ENCODE peak calls at places on chromosomes 5 and 9, in ten cellular contexts. One of them, this sample, is unnamed.

GRCh38 chr9:38096238-38096805 is 27.3 kb upstream of the SHB start:
- DNase-seq in glomerular endothelial cell: no peak
- DNase-seq in nephron progenitor cell: no peak
- DNase-seq in cerebellum: no peak
- DNase-seq in choroid plexus epithelial cell: no peak
- DNase-seq in fibroblast of pulmonary artery: no peak
- DNase-seq in astrocyte of the spinal cord: no peak
- DNase-seq in AG09319: no peak
- DNase-seq in M059J: no peak
- DNase-seq in caudate nucleus: no peak
- DNase-seq in this sample: no peak

GRCh38 chr5:18068851-18069250 is 434.6 kb downstream of the TAF11L14 start:
- DNase-seq in glomerular endothelial cell: no peak
- DNase-seq in nephron progenitor cell: no peak
- DNase-seq in cerebellum: no peak
- DNase-seq in choroid plexus epithelial cell: no peak
- DNase-seq in fibroblast of pulmonary artery: no peak
- DNase-seq in astrocyte of the spinal cord: no peak
- DNase-seq in AG09319: no peak
- DNase-seq in M059J: no peak
- DNase-seq in caudate nucleus: no peak
- DNase-seq in this sample: no peak

GRCh38 chr9:106707291-106707690 is 155.7 kb upstream of the ZNF462 start:
- DNase-seq in glomerular endothelial cell: no peak
- DNase-seq in nephron progenitor cell: no peak
- DNase-seq in cerebellum: no peak
- DNase-seq in choroid plexus epithelial cell: peak; percentile 5
- DNase-seq in fibroblast of pulmonary artery: no peak
- DNase-seq in astrocyte of the spinal cord: no peak
- DNase-seq in AG09319: no peak
- DNase-seq in M059J: no peak
- DNase-seq in caudate nucleus: no peak
- DNase-seq in this sample: no peak

GRCh38 chr9:129381481-129381957 is 203.5 kb upstream of the IER5L start:
- DNase-seq in glomerular endothelial cell: no peak
- DNase-seq in nephron progenitor cell: no peak
- DNase-seq in cerebellum: no peak
- DNase-seq in choroid plexus epithelial cell: no peak
- DNase-seq in fibroblast of pulmonary artery: no peak
- DNase-seq in astrocyte of the spinal cord: no peak
- DNase-seq in AG09319: no peak
- DNase-seq in M059J: no peak
- DNase-seq in caudate nucleus: no peak
- DNase-seq in this sample: no peak

GRCh38 chr9:128118472-128118857 is 9.1 kb downstream of the PTGES2 start:
- DNase-seq in glomerular endothelial cell: no peak
- DNase-seq in nephron progenitor cell: no peak
- DNase-seq in cerebellum: no peak
- DNase-seq in choroid plexus epithelial cell: no peak
- DNase-seq in fibroblast of pulmonary artery: no peak
- DNase-seq in astrocyte of the spinal cord: no peak
- DNase-seq in AG09319: no peak
- DNase-seq in M059J: no peak
- DNase-seq in caudate nucleus: no peak
- DNase-seq in this sample: no peak

GRCh38 chr9:107355394-107355793 is 72.3 kb downstream of the RAD23B start:
- DNase-seq in glomerular endothelial cell: no peak
- DNase-seq in nephron progenitor cell: no peak
- DNase-seq in cerebellum: no peak
- DNase-seq in choroid plexus epithelial cell: no peak
- DNase-seq in fibroblast of pulmonary artery: no peak
- DNase-seq in astrocyte of the spinal cord: no peak
- DNase-seq in AG09319: no peak
- DNase-seq in M059J: no peak
- DNase-seq in caudate nucleus: no peak
- DNase-seq in this sample: no peak

GRCh38 chr5:90399251-90399650 is 10.3 kb downstream of the CETN3 start:
- DNase-seq in glomerular endothelial cell: no peak
- DNase-seq in nephron progenitor cell: no peak
- DNase-seq in cerebellum: no peak
- DNase-seq in choroid plexus epithelial cell: peak; percentile 8
- DNase-seq in fibroblast of pulmonary artery: no peak
- DNase-seq in astrocyte of the spinal cord: no peak
- DNase-seq in AG09319: no peak
- DNase-seq in M059J: no peak
- DNase-seq in caudate nucleus: no peak
- DNase-seq in this sample: no peak

GRCh38 chr5:114325552-114325951 is 36.3 kb upstream of the KCNN2 start:
- DNase-seq in glomerular endothelial cell: peak; percentile 83
- DNase-seq in nephron progenitor cell: no peak
- DNase-seq in cerebellum: no peak
- DNase-seq in choroid plexus epithelial cell: peak; percentile 53
- DNase-seq in fibroblast of pulmonary artery: peak; percentile 13
- DNase-seq in astrocyte of the spinal cord: peak; percentile 18
- DNase-seq in AG09319: no peak
- DNase-seq in M059J: peak; percentile 42
- DNase-seq in caudate nucleus: no peak
- DNase-seq in this sample: no peak

GRCh38 chr9:99162759-99163364 is 57.9 kb downstream of the TGFBR1 start:
- DNase-seq in glomerular endothelial cell: peak; percentile 22
- DNase-seq in nephron progenitor cell: no peak
- DNase-seq in cerebellum: peak; percentile 58
- DNase-seq in choroid plexus epithelial cell: peak; percentile 68
- DNase-seq in fibroblast of pulmonary artery: peak; percentile 67
- DNase-seq in astrocyte of the spinal cord: peak; percentile 49
- DNase-seq in AG09319: peak; percentile 20
- DNase-seq in M059J: peak; percentile 50
- DNase-seq in caudate nucleus: no peak
- DNase-seq in this sample: peak; percentile 26

GRCh38 chr5:57805170-57805569 is 322.6 kb upstream of the ACTBL2 start:
- DNase-seq in glomerular endothelial cell: no peak
- DNase-seq in nephron progenitor cell: no peak
- DNase-seq in cerebellum: no peak
- DNase-seq in choroid plexus epithelial cell: no peak
- DNase-seq in fibroblast of pulmonary artery: no peak
- DNase-seq in astrocyte of the spinal cord: no peak
- DNase-seq in AG09319: no peak
- DNase-seq in M059J: peak; percentile 51
- DNase-seq in caudate nucleus: no peak
- DNase-seq in this sample: no peak

GRCh38 chr9:6382681-6383080 is 30.3 kb upstream of the UHRF2 start:
- DNase-seq in glomerular endothelial cell: no peak
- DNase-seq in nephron progenitor cell: no peak
- DNase-seq in cerebellum: no peak
- DNase-seq in choroid plexus epithelial cell: peak; percentile 13
- DNase-seq in fibroblast of pulmonary artery: peak; percentile 21
- DNase-seq in astrocyte of the spinal cord: peak; percentile 11
- DNase-seq in AG09319: no peak
- DNase-seq in M059J: no peak
- DNase-seq in caudate nucleus: no peak
- DNase-seq in this sample: no peak

GRCh38 chr5:89981871-89982773 is 427.4 kb downstream of the CETN3 start:
- DNase-seq in glomerular endothelial cell: no peak
- DNase-seq in nephron progenitor cell: no peak
- DNase-seq in cerebellum: no peak
- DNase-seq in choroid plexus epithelial cell: no peak
- DNase-seq in fibroblast of pulmonary artery: no peak
- DNase-seq in astrocyte of the spinal cord: no peak
- DNase-seq in AG09319: no peak
- DNase-seq in M059J: no peak
- DNase-seq in caudate nucleus: no peak
- DNase-seq in this sample: no peak

GRCh38 chr9:92654481-92655301 is 15.2 kb downstream of the IPPK start:
- DNase-seq in glomerular endothelial cell: no peak
- DNase-seq in nephron progenitor cell: no peak
- DNase-seq in cerebellum: peak; percentile 68
- DNase-seq in choroid plexus epithelial cell: no peak
- DNase-seq in fibroblast of pulmonary artery: no peak
- DNase-seq in astrocyte of the spinal cord: no peak
- DNase-seq in AG09319: no peak
- DNase-seq in M059J: no peak
- DNase-seq in caudate nucleus: no peak
- DNase-seq in this sample: no peak

GRCh38 chr9:107541523-107541922 is 52.0 kb upstream of the KLF4 start:
- DNase-seq in glomerular endothelial cell: no peak
- DNase-seq in nephron progenitor cell: no peak
- DNase-seq in cerebellum: no peak
- DNase-seq in choroid plexus epithelial cell: no peak
- DNase-seq in fibroblast of pulmonary artery: no peak
- DNase-seq in astrocyte of the spinal cord: no peak
- DNase-seq in AG09319: no peak
- DNase-seq in M059J: no peak
- DNase-seq in caudate nucleus: no peak
- DNase-seq in this sample: no peak

GRCh38 chr9:74681901-74682300 is 184.8 kb downstream of the RORB start:
- DNase-seq in glomerular endothelial cell: no peak
- DNase-seq in nephron progenitor cell: no peak
- DNase-seq in cerebellum: no peak
- DNase-seq in choroid plexus epithelial cell: peak; percentile 37
- DNase-seq in fibroblast of pulmonary artery: no peak
- DNase-seq in astrocyte of the spinal cord: no peak
- DNase-seq in AG09319: no peak
- DNase-seq in M059J: no peak
- DNase-seq in caudate nucleus: no peak
- DNase-seq in this sample: no peak

GRCh38 chr5:131814990-131815389 is 18.2 kb upstream of the FNIP1 start:
- DNase-seq in glomerular endothelial cell: peak; percentile 68
- DNase-seq in nephron progenitor cell: no peak
- DNase-seq in cerebellum: no peak
- DNase-seq in choroid plexus epithelial cell: peak; percentile 85
- DNase-seq in fibroblast of pulmonary artery: peak; percentile 92
- DNase-seq in astrocyte of the spinal cord: peak; percentile 76
- DNase-seq in AG09319: no peak
- DNase-seq in M059J: peak; percentile 91
- DNase-seq in caudate nucleus: no peak
- DNase-seq in this sample: no peak

GRCh38 chr5:52894451-52894850 is 94.7 kb upstream of the ITGA2 start:
- DNase-seq in glomerular endothelial cell: no peak
- DNase-seq in nephron progenitor cell: no peak
- DNase-seq in cerebellum: no peak
- DNase-seq in choroid plexus epithelial cell: no peak
- DNase-seq in fibroblast of pulmonary artery: no peak
- DNase-seq in astrocyte of the spinal cord: no peak
- DNase-seq in AG09319: no peak
- DNase-seq in M059J: peak; percentile 17
- DNase-seq in caudate nucleus: no peak
- DNase-seq in this sample: no peak

GRCh38 chr5:125559296-125559695 is 812.9 kb upstream of the ZNF608 start:
- DNase-seq in glomerular endothelial cell: peak; percentile 81
- DNase-seq in nephron progenitor cell: no peak
- DNase-seq in cerebellum: no peak
- DNase-seq in choroid plexus epithelial cell: peak; percentile 97
- DNase-seq in fibroblast of pulmonary artery: peak; percentile 98
- DNase-seq in astrocyte of the spinal cord: peak; percentile 94
- DNase-seq in AG09319: no peak
- DNase-seq in M059J: peak; percentile 97
- DNase-seq in caudate nucleus: no peak
- DNase-seq in this sample: no peak

GRCh38 chr9:80242022-80242421 is 670.3 kb downstream of the TLE4 start:
- DNase-seq in glomerular endothelial cell: no peak
- DNase-seq in nephron progenitor cell: no peak
- DNase-seq in cerebellum: no peak
- DNase-seq in choroid plexus epithelial cell: no peak
- DNase-seq in fibroblast of pulmonary artery: no peak
- DNase-seq in astrocyte of the spinal cord: no peak
- DNase-seq in AG09319: no peak
- DNase-seq in M059J: peak; percentile 38
- DNase-seq in caudate nucleus: no peak
- DNase-seq in this sample: no peak

GRCh38 chr9:94768766-94769165 is 42.3 kb downstream of the AOPEP start:
- DNase-seq in glomerular endothelial cell: no peak
- DNase-seq in nephron progenitor cell: no peak
- DNase-seq in cerebellum: no peak
- DNase-seq in choroid plexus epithelial cell: no peak
- DNase-seq in fibroblast of pulmonary artery: no peak
- DNase-seq in astrocyte of the spinal cord: no peak
- DNase-seq in AG09319: no peak
- DNase-seq in M059J: no peak
- DNase-seq in caudate nucleus: no peak
- DNase-seq in this sample: no peak

GRCh38 chr5:180492226-180492903 is 1.8 kb upstream of the CNOT6 start:
- DNase-seq in glomerular endothelial cell: no peak
- DNase-seq in nephron progenitor cell: no peak
- DNase-seq in cerebellum: no peak
- DNase-seq in choroid plexus epithelial cell: no peak
- DNase-seq in fibroblast of pulmonary artery: no peak
- DNase-seq in astrocyte of the spinal cord: no peak
- DNase-seq in AG09319: no peak
- DNase-seq in M059J: no peak
- DNase-seq in caudate nucleus: no peak
- DNase-seq in this sample: no peak

GRCh38 chr9:113599647-113600476 is 136.3 kb downstream of the RGS3 start:
- DNase-seq in glomerular endothelial cell: peak; percentile 87
- DNase-seq in nephron progenitor cell: no peak
- DNase-seq in cerebellum: no peak
- DNase-seq in choroid plexus epithelial cell: no peak
- DNase-seq in fibroblast of pulmonary artery: peak; percentile 75
- DNase-seq in astrocyte of the spinal cord: peak; percentile 87
- DNase-seq in AG09319: peak; percentile 70
- DNase-seq in M059J: peak; percentile 97
- DNase-seq in caudate nucleus: no peak
- DNase-seq in this sample: no peak

GRCh38 chr9:38644601-38645000 is 24.2 kb upstream of the ANKRD18A start:
- DNase-seq in glomerular endothelial cell: no peak
- DNase-seq in nephron progenitor cell: no peak
- DNase-seq in cerebellum: no peak
- DNase-seq in choroid plexus epithelial cell: no peak
- DNase-seq in fibroblast of pulmonary artery: no peak
- DNase-seq in astrocyte of the spinal cord: no peak
- DNase-seq in AG09319: no peak
- DNase-seq in M059J: no peak
- DNase-seq in caudate nucleus: no peak
- DNase-seq in this sample: no peak

GRCh38 chr5:32069396-32069795 is 104.7 kb downstream of the GOLPH3 start:
- DNase-seq in glomerular endothelial cell: no peak
- DNase-seq in nephron progenitor cell: no peak
- DNase-seq in cerebellum: no peak
- DNase-seq in choroid plexus epithelial cell: no peak
- DNase-seq in fibroblast of pulmonary artery: no peak
- DNase-seq in astrocyte of the spinal cord: no peak
- DNase-seq in AG09319: no peak
- DNase-seq in M059J: no peak
- DNase-seq in caudate nucleus: no peak
- DNase-seq in this sample: no peak